ENCODE peak calls at places on chromosome 2, in four cellular contexts. T is islet precursor cell, M is HEK293T, P is progenitor cell of endocrine pancreas. F is an unnamed sample.

GRCh38 chr2:5546176-5546575 is 146.0 kb upstream of the SOX11 start:
- DNase-seq in T (no peak), M (no peak), P (no peak), F (no peak)

GRCh38 chr2:153059338-153060052 is 341.1 kb downstream of the ARL6IP6 start:
- DNase-seq in T (peak; percentile 75), M (no peak), P (no peak), F (no peak)

GRCh38 chr2:191749181-191749540 is 71.2 kb downstream of the NABP1 start:
- DNase-seq in T (no peak), M (no peak), P (no peak), F (no peak)

GRCh38 chr2:200814917-200815316 is 3.2 kb downstream of the BZW1 start:
- DNase-seq in T (no peak), M (no peak), P (no peak), F (no peak)

GRCh38 chr2:147076634-147077033 is 768.2 kb upstream of the ACVR2A start:
- DNase-seq in T (peak; percentile 77), M (no peak), P (no peak), F (no peak)

GRCh38 chr2:118721817-118722551 is 125.5 kb downstream of the EN1 start:
- DNase-seq in T (no peak), M (no peak), P (no peak), F (no peak)

GRCh38 chr2:236264256-236264655 is at the start of gene ASB18:
- DNase-seq in T (no peak), M (no peak), P (no peak), F (no peak)

GRCh38 chr2:193627187-193627917 is 1432.6 kb upstream of the TMEFF2 start:
- DNase-seq in T (no peak), M (no peak), P (no peak), F (no peak)

GRCh38 chr2:68438455-68439303 is 28.4 kb downstream of the FBXO48 start:
- DNase-seq in T (no peak), M (no peak), P (no peak), F (no peak)

GRCh38 chr2:207156045-207156444 is 9.7 kb downstream of the KLF7 start:
- DNase-seq in T (no peak), M (no peak), P (no peak), F (no peak)

GRCh38 chr2:240293865-240294461 is 141.5 kb upstream of the GPC1 start:
- DNase-seq in T (no peak), M (no peak), P (no peak), F (no peak)

GRCh38 chr2:54479422-54479821 is 23.3 kb downstream of the SPTBN1 start:
- DNase-seq in T (no peak), M (no peak), P (no peak), F (no peak)

GRCh38 chr2:33069894-33070651 is 123.3 kb downstream of the LTBP1 start:
- DNase-seq in T (peak; percentile 90), M (no peak), P (no peak), F (no peak)

GRCh38 chr2:207167129-207167923 is 1.6 kb upstream of the KLF7 start:
- DNase-seq in T (no peak), M (no peak), P (no peak), F (no peak)

GRCh38 chr2:1162768-1163584 is 212.3 kb downstream of the SNTG2 start:
- DNase-seq in T (no peak), M (no peak), P (no peak), F (no peak)

GRCh38 chr2:86140969-86141392 is 34.9 kb downstream of the PTCD3 start:
- DNase-seq in T (no peak), M (no peak), P (no peak), F (no peak)

GRCh38 chr2:113198790-113199612 is 25.2 kb downstream of the PSD4 start:
- DNase-seq in T (peak; percentile 94), M (peak; percentile 89), P (peak; percentile 90), F (peak; percentile 95)

GRCh38 chr2:120791243-120791960 is 55.7 kb downstream of the GLI2 start:
- DNase-seq in T (no peak), M (no peak), P (no peak), F (no peak)

GRCh38 chr2:42804338-42804737 is 12.0 kb upstream of the HAAO start:
- DNase-seq in T (no peak), M (no peak), P (no peak), F (no peak)

GRCh38 chr2:43361286-43361685 is 134.9 kb upstream of the ZFP36L2 start:
- DNase-seq in T (no peak), M (no peak), P (no peak), F (no peak)

GRCh38 chr2:15993666-15994065 is 53.3 kb downstream of the MYCN start:
- DNase-seq in T (no peak), M (no peak), P (no peak), F (no peak)

GRCh38 chr2:44040365-44040764 is 44.6 kb upstream of the LRPPRC start:
- DNase-seq in T (no peak), M (no peak), P (no peak), F (no peak)

GRCh38 chr2:198901894-198902293 is 555.8 kb downstream of the SATB2 start:
- DNase-seq in T (no peak), M (no peak), P (no peak), F (no peak)

GRCh38 chr2:99554238-99554637 is 64.4 kb upstream of the REV1 start:
- DNase-seq in T (peak; percentile 74), M (no peak), P (peak; percentile 14), F (peak; percentile 53)

GRCh38 chr2:2199841-2200240 is 131.2 kb downstream of the MYT1L start:
- DNase-seq in T (no peak), M (no peak), P (no peak), F (no peak)

GRCh38 chr2:197097578-197098366 is 171.3 kb upstream of the PGAP1 start:
- DNase-seq in T (peak; percentile 93), M (no peak), P (no peak), F (no peak)

GRCh38 chr2:177272765-177273164 is 8.2 kb upstream of the NFE2L2 start:
- DNase-seq in T (no peak), M (no peak), P (no peak), F (no peak)

GRCh38 chr2:230614913-230615332 is 97.7 kb upstream of the CAB39 start:
- DNase-seq in T (no peak), M (no peak), P (no peak), F (no peak)

GRCh38 chr2:235347691-235348090 is 146.2 kb upstream of the AGAP1 start:
- DNase-seq in T (no peak), M (no peak), P (no peak), F (no peak)

GRCh38 chr2:239141021-239141760 is 259.6 kb downstream of the HDAC4 start:
- DNase-seq in T (no peak), M (no peak), P (no peak), F (no peak)

GRCh38 chr2:3468296-3468988 is 50.9 kb downstream of the ADI1 start:
- DNase-seq in T (no peak), M (no peak), P (no peak), F (no peak)

GRCh38 chr2:241967745-241968144 is 98.2 kb downstream of the RTP5 start:
- DNase-seq in T (no peak), M (no peak), P (no peak), F (no peak)

GRCh38 chr2:164964744-164965143 is 9.4 kb upstream of the SLC38A11 start:
- DNase-seq in T (no peak), M (no peak), P (no peak), F (no peak)

GRCh38 chr2:2688231-2688630 is 357.2 kb upstream of the MYT1L start:
- DNase-seq in T (no peak), M (no peak), P (no peak), F (no peak)

GRCh38 chr2:207337234-207338219 is 171.8 kb upstream of the KLF7 start:
- DNase-seq in T (peak; percentile 83), M (peak; percentile 58), P (no peak), F (no peak)

GRCh38 chr2:119490653-119491195 is 33.6 kb downstream of the SCTR start:
- DNase-seq in T (peak; percentile 61), M (peak; percentile 3), P (no peak), F (no peak)

GRCh38 chr2:92073815-92074548 is 2797.2 kb upstream of the TEKT4 start:
- DNase-seq in T (peak; percentile 20), M (no peak), P (no peak), F (peak; percentile 2)

GRCh38 chr2:227870710-227871374 is 589 bp upstream of the DAW1 start:
- DNase-seq in T (peak; percentile 82), M (no peak), P (no peak), F (no peak)

F was measured in D341Med.